ENCODE peak calls at places on chromosomes 7 and 10, in four cellular contexts. L, S, O and A are unnamed samples.

GRCh38 chr10:79133386-79133785 is 64.6 kb downstream of the ZMIZ1 start:
- DNase-seq in S (no peak), O (no peak), L (no peak), A (no peak)

GRCh38 chr7:46202379-46202778 is 281.3 kb upstream of the IGFBP3 start:
- DNase-seq in O (no peak), L (no peak), S (no peak), A (no peak)

GRCh38 chr10:2791774-2792443 is 275.4 kb upstream of the PFKP start:
- DNase-seq in O (no peak), L (no peak), S (no peak), A (no peak)

GRCh38 chr10:3782456-3783312 is 2.3 kb downstream of the KLF6 start:
- DNase-seq in S (peak; percentile 96), O (peak; percentile 71), L (peak; percentile 76), A (peak; percentile 82)

GRCh38 chr10:35643151-35643975 is 1.3 kb upstream of the FZD8 start:
- DNase-seq in L (no peak), S (peak; percentile 66), O (peak; percentile 65), A (peak; percentile 15)

GRCh38 chr10:101120884-101121660 is 10.0 kb upstream of the TLX1 start:
- DNase-seq in S (no peak), O (no peak), L (no peak), A (no peak)

GRCh38 chr7:47191876-47192291 is 390.0 kb downstream of the TNS3 start:
- DNase-seq in L (no peak), S (no peak), O (peak; percentile 31), A (no peak)

GRCh38 chr10:8037199-8037801 is 17.2 kb upstream of the GATA3 start:
- DNase-seq in S (no peak), L (no peak), O (no peak), A (no peak)

GRCh38 chr10:86648706-86649426 is 5.5 kb upstream of the OPN4 start:
- DNase-seq in S (peak; percentile 68), O (peak; percentile 57), L (peak; percentile 31), A (peak; percentile 70)

GRCh38 chr10:124802313-124802675 is 675 bp downstream of the ABRAXAS2 start:
- DNase-seq in S (no peak), L (no peak), O (no peak), A (peak; percentile 4)

GRCh38 chr7:102169651-102170416 is 116.8 kb upstream of the SH2B2 start:
- DNase-seq in O (no peak), S (peak; percentile 37), L (no peak), A (no peak)

GRCh38 chr10:29409241-29410051 is 120.6 kb downstream of the LYZL1 start:
- DNase-seq in O (peak; percentile 81), L (no peak), S (peak; percentile 61), A (peak; percentile 55)

GRCh38 chr10:73366381-73367298 is 8.0 kb upstream of the CFAP70 start:
- DNase-seq in L (no peak), S (no peak), O (no peak), A (no peak)

GRCh38 chr10:97376413-97376812 is 24.7 kb downstream of the RRP12 start:
- DNase-seq in O (no peak), S (no peak), L (no peak), A (no peak)

GRCh38 chr10:51257511-51258248 is 183.4 kb downstream of the PRKG1 start:
- DNase-seq in S (peak; percentile 52), L (peak; percentile 24), O (no peak), A (no peak)

GRCh38 chr10:13924020-13924725 is 337.4 kb downstream of the PRPF18 start:
- DNase-seq in O (no peak), S (peak; percentile 96), L (no peak), A (peak; percentile 88)

GRCh38 chr7:156816943-156817572 is 75.9 kb downstream of the LMBR1 start:
- DNase-seq in O (no peak), L (no peak), S (peak; percentile 38), A (peak; percentile 29)

GRCh38 chr10:64118736-64119135 is 597.5 kb downstream of the REEP3 start:
- DNase-seq in L (no peak), O (no peak), S (no peak), A (no peak)

GRCh38 chr10:60388709-60389241 is 900 bp downstream of the ANK3 start:
- DNase-seq in O (no peak), L (no peak), S (no peak), A (no peak)

GRCh38 chr10:74227697-74228424 is 76.8 kb downstream of the ADK start:
- DNase-seq in L (no peak), O (no peak), S (peak; percentile 62), A (peak; percentile 88)

GRCh38 chr7:144391823-144392255 is 11.7 kb downstream of the NOBOX start:
- DNase-seq in L (no peak), O (no peak), S (peak; percentile 39), A (peak; percentile 56)

GRCh38 chr7:106959753-106960152 is 84.8 kb upstream of the PRKAR2B start:
- DNase-seq in S (no peak), O (no peak), L (no peak), A (no peak)

GRCh38 chr7:99309141-99309540 is 16.6 kb upstream of the ARPC1A start:
- DNase-seq in S (no peak), O (no peak), L (no peak), A (no peak)

GRCh38 chr10:17737021-17737965 is 14.7 kb upstream of the TMEM236 start:
- DNase-seq in S (peak; percentile 55), L (no peak), O (no peak), A (peak; percentile 31)

GRCh38 chr10:62377026-62377415 is 2.9 kb downstream of the ZNF365 start:
- DNase-seq in O (no peak), L (no peak), S (no peak), A (no peak)

GRCh38 chr10:62373995-62374861 is at the start of gene ZNF365:
- DNase-seq in O (no peak), L (peak; percentile 27), S (peak; percentile 47), A (peak; percentile 27)

GRCh38 chr10:62373639-62373994 is 552 bp upstream of the ZNF365 start:
- DNase-seq in S (no peak), O (no peak), L (no peak), A (no peak)

GRCh38 chr10:62376064-62377025 is 2.2 kb downstream of the ZNF365 start:
- DNase-seq in O (no peak), L (no peak), S (no peak), A (no peak)

DNA sequence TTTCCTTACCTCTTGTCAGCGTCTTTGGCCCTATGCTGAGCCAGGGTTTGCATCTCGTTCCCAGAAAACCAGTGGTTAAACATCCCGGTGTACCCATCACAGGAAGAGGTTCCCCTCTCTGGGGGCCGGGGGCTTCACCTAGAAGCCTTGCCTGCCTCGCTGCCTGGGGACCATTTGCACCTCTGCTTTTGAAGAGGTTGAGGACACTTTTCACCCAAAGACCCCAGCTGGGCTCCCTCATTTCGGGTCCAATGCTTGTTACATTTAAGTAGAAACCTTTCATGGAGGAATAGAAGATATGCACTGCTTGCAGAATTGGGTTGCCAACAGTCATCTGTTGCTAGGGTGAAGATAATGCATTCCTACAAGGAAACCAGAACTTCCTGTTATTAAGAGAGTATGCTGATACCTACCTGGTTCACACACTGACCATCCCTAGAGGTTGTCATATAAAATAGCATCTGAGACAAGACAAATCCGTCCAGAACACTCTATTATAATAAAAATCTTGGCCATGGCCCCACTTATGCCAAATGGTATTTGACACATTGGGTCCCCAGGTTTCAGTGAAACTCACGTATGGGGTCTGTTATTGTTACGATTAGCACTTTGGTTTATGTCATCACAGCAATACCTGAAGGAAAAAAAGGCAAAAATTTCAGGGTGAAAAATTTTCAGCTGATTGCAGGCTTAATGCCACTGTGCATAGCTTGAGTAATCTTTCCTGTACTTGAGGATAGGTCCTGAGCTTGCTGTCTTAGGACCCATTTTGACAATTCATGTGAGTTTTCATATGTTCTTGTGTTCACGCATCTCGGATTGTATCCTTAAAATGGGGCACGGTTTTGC is 917 bp downstream of the ZNF365 start:
- DNase-seq in O (no peak), S (peak; percentile 30), L (no peak), A (peak; percentile 68)
- H3K4me3 ChIP-seq in O (peak overlapping the region; percentile 19), S (peak overlapping the region; percentile 49), L (peak overlapping the region; percentile 72), A (no peak overlapping the region)

GRCh38 chr10:103921750-103922195 is 3.8 kb upstream of the STN1 start:
- DNase-seq in O (no peak), S (peak; percentile 31), L (no peak), A (peak; percentile 23)
- TF ChIP-seq CTCF in O (no peak), S (no peak), L (peak; percentile 44), A (no peak)

DNA sequence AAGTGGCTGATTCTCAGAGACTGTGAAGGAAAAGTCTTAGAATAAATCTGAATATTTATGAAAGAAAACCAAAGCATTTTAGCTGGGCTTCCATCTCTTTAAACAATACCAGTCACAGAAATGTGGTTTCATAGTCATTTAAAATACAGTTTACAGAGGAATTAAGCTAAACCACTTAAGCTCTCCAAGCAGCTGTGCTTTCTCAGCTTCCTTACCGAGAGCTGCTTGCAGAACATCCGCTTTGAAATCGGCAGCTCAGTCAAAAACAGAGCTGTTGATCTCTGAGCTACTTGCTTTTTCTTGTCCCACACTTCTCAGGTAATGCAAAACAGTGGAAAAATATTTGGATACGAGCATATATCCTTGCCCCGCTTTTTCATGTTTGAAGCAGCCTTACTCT is 134.5 kb downstream of the DYNC1I1 start:
- DNase-seq in O (no peak), S (no peak), L (no peak), A (no peak)
- H3K4me3 ChIP-seq in O (no peak overlapping the region), S (no peak overlapping the region), L (no peak overlapping the region), A (no peak overlapping the region)

GRCh38 chr10:106573106-106573505 is 591.4 kb downstream of the SORCS1 start:
- DNase-seq in S (peak; percentile 69), L (no peak), O (no peak), A (peak; percentile 34)

GRCh38 chr10:106576534-106576933 is 588.0 kb downstream of the SORCS1 start:
- DNase-seq in L (no peak), S (no peak), O (no peak), A (no peak)

GRCh38 chr10:106567629-106568028 is 596.9 kb downstream of the SORCS1 start:
- DNase-seq in S (no peak), L (no peak), O (no peak), A (no peak)

GRCh38 chr10:106566871-106567270 is 597.6 kb downstream of the SORCS1 start:
- DNase-seq in S (no peak), O (no peak), L (no peak), A (no peak)

GRCh38 chr10:106571216-106571954 is 593.1 kb downstream of the SORCS1 start:
- DNase-seq in L (no peak), O (no peak), S (peak; percentile 61), A (peak; percentile 59)
- TF ChIP-seq CTCF in L (peak; percentile 63), O (no peak), S (peak; percentile 50), A (peak; percentile 45)

DNA sequence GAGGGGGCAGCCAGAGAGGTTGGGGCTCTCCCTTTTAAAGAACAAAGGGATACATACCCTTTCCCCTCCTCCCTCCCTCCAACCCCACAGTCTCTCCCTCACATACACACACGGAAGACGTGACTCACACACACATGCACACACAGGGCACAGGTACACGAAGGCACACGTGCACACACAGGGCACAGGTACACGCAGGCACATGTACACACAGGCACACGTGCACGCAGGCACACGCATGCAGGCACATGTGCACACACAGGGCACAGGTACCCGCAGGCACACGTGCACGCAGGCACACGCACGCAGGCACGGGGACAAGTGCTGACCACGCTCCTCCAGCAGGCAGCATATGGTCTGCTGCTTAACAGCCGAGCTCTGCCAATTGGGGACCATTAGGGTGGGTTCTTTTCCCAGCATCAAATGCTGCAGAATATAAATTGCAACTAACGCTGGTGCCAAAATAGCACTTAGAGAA is 55.0 kb upstream of the TNRC18 start:
- DNase-seq in L (no peak), S (no peak), O (no peak), A (no peak)
- H3K4me3 ChIP-seq in L (peak overlapping the region; percentile 49), S (no peak overlapping the region), O (no peak overlapping the region), A (no peak overlapping the region)